ENCODE peak calls at places on chromosomes 1 and 21, in eight cellular contexts. I, B, X, Y, O, G, W and D are unnamed samples.

GRCh38 chr21:18499761-18500376 is 96.3 kb upstream of the TMPRSS15 start:
- DNase-seq in I (peak; percentile 28), B (peak; percentile 73), X (peak; percentile 35), Y (no peak), O (no peak), G (peak; percentile 21), W (peak; percentile 30), D (peak; percentile 12)

GRCh38 chr21:37939251-37939650 is 23.0 kb upstream of the KCNJ6 start:
- DNase-seq in I (no peak), B (no peak), X (no peak), Y (no peak), O (no peak), G (no peak), W (peak; percentile 37), D (no peak)

GRCh38 chr1:152497273-152497672 is 13.3 kb upstream of the LCE5A start:
- DNase-seq in I (no peak), B (peak; percentile 37), X (no peak), Y (no peak), O (no peak), G (no peak), W (no peak), D (no peak)

GRCh38 chr1:119647734-119648619 is at the start of gene ZNF697:
- DNase-seq in I (peak; percentile 93), B (peak; percentile 53), X (peak; percentile 98), Y (peak; percentile 97), O (peak; percentile 99), G (peak; percentile 97), W (peak; percentile 99), D (peak; percentile 98)

GRCh38 chr1:53557369-53557768 is 98.2 kb downstream of the DMRTB1 start:
- DNase-seq in I (no peak), B (no peak), X (no peak), Y (peak; percentile 2), O (peak; percentile 25), G (no peak), W (no peak), D (no peak)

GRCh38 chr1:201673912-201674311 is 135.0 kb downstream of the NAV1 start:
- DNase-seq in I (no peak), B (no peak), X (no peak), Y (no peak), O (no peak), G (no peak), W (no peak), D (no peak)

GRCh38 chr1:8423702-8424538 is 106.0 kb downstream of the SLC45A1 start:
- DNase-seq in I (no peak), B (no peak), X (peak; percentile 75), Y (peak; percentile 61), O (peak; percentile 74), G (peak; percentile 58), W (peak; percentile 60), D (peak; percentile 52)

GRCh38 chr1:16009030-16009460 is 5.0 kb downstream of the SRARP start:
- DNase-seq in I (peak; percentile 68), B (peak; percentile 55), X (peak; percentile 73), Y (peak; percentile 88), O (peak; percentile 92), G (peak; percentile 74), W (peak; percentile 82), D (peak; percentile 79)

GRCh38 chr1:164805399-164805798 is 246.4 kb downstream of the PBX1 start:
- DNase-seq in I (no peak), B (no peak), X (peak; percentile 86), Y (no peak), O (no peak), G (no peak), W (no peak), D (no peak)

GRCh38 chr1:103145449-103145848 is 37.1 kb upstream of the COL11A1 start:
- DNase-seq in I (no peak), B (no peak), X (no peak), Y (no peak), O (no peak), G (no peak), W (no peak), D (no peak)

GRCh38 chr1:202286622-202287097 is 55.1 kb downstream of the UBE2T start:
- DNase-seq in I (no peak), B (no peak), X (peak; percentile 60), Y (peak; percentile 28), O (no peak), G (peak; percentile 48), W (no peak), D (peak; percentile 38)

GRCh38 chr1:76103034-76103433 is 28.5 kb downstream of the ST6GALNAC3 start:
- DNase-seq in I (no peak), B (no peak), X (no peak), Y (no peak), O (no peak), G (no peak), W (no peak), D (no peak)
- H3K4me3 ChIP-seq in I (no peak overlapping the region), B (no peak overlapping the region), X (no peak overlapping the region), Y (no peak overlapping the region), O (no peak overlapping the region), G (no peak overlapping the region), W (no peak overlapping the region), D (no peak overlapping the region)

GRCh38 chr1:22841142-22841541 is 130.5 kb downstream of the EPHB2 start:
- DNase-seq in I (no peak), B (no peak), X (no peak), Y (no peak), O (no peak), G (no peak), W (no peak), D (no peak)

GRCh38 chr1:22836846-22837245 is 126.2 kb downstream of the EPHB2 start:
- DNase-seq in I (no peak), B (no peak), X (no peak), Y (no peak), O (no peak), G (no peak), W (no peak), D (no peak)

GRCh38 chr1:22837332-22837731 is 126.7 kb downstream of the EPHB2 start:
- DNase-seq in I (no peak), B (no peak), X (no peak), Y (no peak), O (no peak), G (no peak), W (no peak), D (no peak)

GRCh38 chr1:22839806-22840205 is 129.2 kb downstream of the EPHB2 start:
- DNase-seq in I (no peak), B (no peak), X (no peak), Y (no peak), O (no peak), G (no peak), W (no peak), D (no peak)

DNA sequence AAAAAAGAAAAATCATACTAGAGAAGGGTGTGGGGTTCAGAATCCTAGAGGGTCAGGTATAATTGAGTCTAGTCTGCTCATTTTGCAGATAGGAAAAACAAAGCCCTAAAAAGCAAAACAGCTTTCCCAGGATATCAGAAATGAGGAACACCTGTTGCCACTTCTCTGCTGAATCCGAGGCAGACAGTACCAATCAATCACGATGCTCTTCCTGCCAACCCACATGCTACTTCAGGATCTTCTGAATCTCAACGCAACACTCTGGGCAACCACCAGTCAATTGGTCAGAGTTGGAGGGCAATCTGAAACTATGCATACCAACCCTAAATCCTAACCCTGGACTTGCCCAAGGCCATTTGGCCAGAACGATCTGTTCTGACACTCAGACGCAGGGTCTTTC is 128.3 kb downstream of the EPHB2 start:
- DNase-seq in I (no peak), B (no peak), X (no peak), Y (no peak), O (no peak), G (no peak), W (no peak), D (no peak)
- H3K27ac ChIP-seq in I (no peak overlapping the region), B (no peak overlapping the region), X (no peak overlapping the region), Y (no peak overlapping the region), O (no peak overlapping the region), G (no peak overlapping the region), W (no peak overlapping the region), D (no peak overlapping the region)

GRCh38 chr21:34864370-34865209 is 184.5 kb downstream of the RUNX1 start:
- DNase-seq in I (no peak), B (no peak), X (no peak), Y (no peak), O (no peak), G (no peak), W (no peak), D (no peak)
- H3K36me3 ChIP-seq in I (no peaks in the 10 kb centered on the region), B (no peaks in the 10 kb centered on the region), X (peaks cover 11% of the 10 kb centered on the region), Y (no peaks in the 10 kb centered on the region), O (no peaks in the 10 kb centered on the region), G (peaks cover 8% of the 10 kb centered on the region), W (no peaks in the 10 kb centered on the region), D (peaks cover 3% of the 10 kb centered on the region)

GRCh38 chr1:175193339-175193950 is 869 bp upstream of the KIAA0040 start:
- DNase-seq in I (no peak), B (peak; percentile 43), X (peak; percentile 4), Y (no peak), O (no peak), G (no peak), W (no peak), D (no peak)

GRCh38 chr1:175197536-175197935 is 5.0 kb upstream of the KIAA0040 start:
- DNase-seq in I (no peak), B (no peak), X (peak; percentile 87), Y (no peak), O (no peak), G (no peak), W (no peak), D (no peak)

GRCh38 chr1:175198332-175198731 is 5.8 kb upstream of the KIAA0040 start:
- DNase-seq in I (no peak), B (no peak), X (peak; percentile 6), Y (no peak), O (no peak), G (no peak), W (no peak), D (no peak)

GRCh38 chr1:175195281-175195680 is 2.7 kb upstream of the KIAA0040 start:
- DNase-seq in I (no peak), B (no peak), X (no peak), Y (no peak), O (no peak), G (no peak), W (no peak), D (no peak)

DNA sequence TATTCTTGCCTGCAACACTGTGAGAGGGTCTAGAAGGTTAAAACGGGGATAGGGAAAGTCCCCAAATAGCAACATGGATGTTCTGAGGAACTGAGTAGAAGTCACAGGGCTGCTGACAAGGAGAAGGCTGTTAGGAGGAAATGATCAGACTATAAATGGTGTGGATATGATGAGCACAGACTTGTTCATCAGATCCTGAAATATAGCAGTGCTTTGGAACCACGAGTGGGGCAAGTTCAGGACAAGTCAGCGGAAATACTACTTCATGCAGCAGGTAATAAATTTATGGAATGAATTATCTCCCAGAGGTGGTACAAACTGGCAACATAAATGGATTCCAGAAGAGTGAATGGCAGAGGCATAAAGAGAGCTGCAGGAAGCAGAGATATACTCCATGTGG is 3.2 kb upstream of the KIAA0040 start:
- DNase-seq in I (no peak), B (no peak), X (no peak), Y (no peak), O (no peak), G (no peak), W (no peak), D (no peak)
- H3K4me3 ChIP-seq in I (no peak overlapping the region), B (no peak overlapping the region), X (no peak overlapping the region), Y (no peak overlapping the region), O (no peak overlapping the region), G (no peak overlapping the region), W (no peak overlapping the region), D (no peak overlapping the region)

DNA sequence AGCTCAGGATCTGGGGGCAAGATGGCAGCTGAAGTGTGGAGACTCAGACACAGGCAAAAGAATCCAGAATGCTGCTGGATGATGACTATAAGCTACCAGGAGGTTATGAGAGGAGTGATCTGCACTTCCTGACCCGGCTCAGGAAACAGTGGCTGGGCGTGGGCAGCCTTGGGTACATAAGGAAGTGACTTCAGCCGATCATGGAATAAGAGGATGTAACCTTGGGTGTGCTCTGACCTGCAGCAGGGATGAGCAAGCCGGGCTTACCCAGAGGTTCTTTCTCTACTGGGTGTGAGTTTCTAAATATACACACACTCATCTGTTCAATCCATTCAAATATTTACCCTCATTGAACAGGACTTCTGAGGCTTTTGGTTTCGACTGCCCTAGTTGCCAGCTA is 62.7 kb downstream of the CD34 start:
- DNase-seq in I (no peak), B (no peak), X (peak; percentile 90), Y (peak; percentile 66), O (peak; percentile 83), G (peak; percentile 76), W (peak; percentile 88), D (peak; percentile 71)
- H3K27ac ChIP-seq in I (peak overlapping the region; percentile 41), B (no peak overlapping the region), X (peak overlapping the region; percentile 90), Y (peak overlapping the region; percentile 67), O (peak overlapping the region; percentile 55), G (peak overlapping the region; percentile 38), W (peak overlapping the region; percentile 43), D (peak overlapping the region; percentile 86)